ENCODE peak calls at places on chromosomes 13 and 19, in five cellular contexts. One of them, this sample, is unnamed.

GRCh38 chr19:9913237-9914000 is 22.9 kb downstream of the OLFM2 start:
- DNase-seq in H1: no peak
- DNase-seq in HepG2: no peak
- DNase-seq in K562: peak; percentile 34
- DNase-seq in GM12878: no peak
- DNase-seq in this sample: peak; percentile 90

GRCh38 chr13:74040200-74040599 is 94.0 kb downstream of the KLF12 start:
- DNase-seq in GM12878: no peak
- DNase-seq in HepG2: peak; percentile 49
- DNase-seq in H1: peak; percentile 58
- DNase-seq in K562: peak; percentile 14
- DNase-seq in this sample: peak; percentile 55

GRCh38 chr13:93900735-93901134 is 578.7 kb downstream of the DCT start:
- DNase-seq in K562: no peak
- DNase-seq in HepG2: no peak
- DNase-seq in H1: no peak
- DNase-seq in GM12878: no peak
- DNase-seq in this sample: no peak

GRCh38 chr19:35248310-35249145 is at the start of gene LSR:
- DNase-seq in H1: peak; percentile 88
- DNase-seq in K562: peak; percentile 96
- DNase-seq in HepG2: peak; percentile 89
- DNase-seq in GM12878: peak; percentile 70
- DNase-seq in this sample: no peak

GRCh38 chr13:94415484-94415883 is 64.0 kb downstream of the DCT start:
- DNase-seq in HepG2: no peak
- DNase-seq in K562: no peak
- DNase-seq in GM12878: no peak
- DNase-seq in H1: no peak
- DNase-seq in this sample: no peak

GRCh38 chr19:51124729-51125128 is at the start of gene SIGLEC9:
- DNase-seq in K562: no peak
- DNase-seq in GM12878: no peak
- DNase-seq in H1: no peak
- DNase-seq in HepG2: no peak
- DNase-seq in this sample: no peak

GRCh38 chr19:8682472-8682871 is 16.1 kb downstream of the ACTL9 start:
- DNase-seq in K562: no peak
- DNase-seq in GM12878: no peak
- DNase-seq in H1: no peak
- DNase-seq in HepG2: no peak
- DNase-seq in this sample: no peak

GRCh38 chr13:48908381-48909087 is 67.2 kb upstream of the FNDC3A start:
- DNase-seq in HepG2: no peak
- DNase-seq in H1: no peak
- DNase-seq in K562: no peak
- DNase-seq in GM12878: no peak
- DNase-seq in this sample: no peak

GRCh38 chr13:81872581-81872980 is 1531.7 kb upstream of the SPRY2 start:
- DNase-seq in K562: no peak
- DNase-seq in HepG2: peak; percentile 38
- DNase-seq in H1: no peak
- DNase-seq in GM12878: no peak
- DNase-seq in this sample: peak; percentile 8

GRCh38 chr19:42130254-42130573 is 2.0 kb downstream of the POU2F2 start:
- DNase-seq in HepG2: no peak
- DNase-seq in GM12878: peak; percentile 51
- DNase-seq in K562: no peak
- DNase-seq in H1: no peak
- DNase-seq in this sample: no peak

GRCh38 chr19:36528921-36529518 is 949 bp upstream of the ZNF260 start:
- DNase-seq in K562: peak; percentile 52
- DNase-seq in GM12878: peak; percentile 19
- DNase-seq in HepG2: peak; percentile 8
- DNase-seq in H1: no peak
- DNase-seq in this sample: peak; percentile 25

GRCh38 chr13:45681101-45681500 is 21.0 kb upstream of the CBY2 start:
- DNase-seq in K562: no peak
- DNase-seq in HepG2: no peak
- DNase-seq in H1: no peak
- DNase-seq in GM12878: no peak
- DNase-seq in this sample: no peak

GRCh38 chr13:95298971-95299627 is 2.2 kb downstream of the ABCC4 start:
- DNase-seq in H1: no peak
- DNase-seq in K562: peak; percentile 30
- DNase-seq in GM12878: no peak
- DNase-seq in HepG2: no peak
- DNase-seq in this sample: no peak

GRCh38 chr19:48836089-48837017 is at the start of gene HSD17B14:
- DNase-seq in H1: peak; percentile 64
- DNase-seq in HepG2: no peak
- DNase-seq in K562: no peak
- DNase-seq in GM12878: no peak
- DNase-seq in this sample: peak; percentile 67

GRCh38 chr19:39845621-39846175 is 481 bp downstream of the FBL start:
- DNase-seq in HepG2: no peak
- DNase-seq in GM12878: no peak
- DNase-seq in H1: no peak
- DNase-seq in K562: peak; percentile 69
- DNase-seq in this sample: peak; percentile 73

GRCh38 chr19:2561895-2562294 is 86.0 kb downstream of the GADD45B start:
- DNase-seq in GM12878: peak; percentile 92
- DNase-seq in K562: no peak
- DNase-seq in HepG2: no peak
- DNase-seq in H1: no peak
- DNase-seq in this sample: no peak

GRCh38 chr13:79749985-79750551 is 269.1 kb downstream of the NDFIP2 start:
- DNase-seq in H1: no peak
- DNase-seq in K562: no peak
- DNase-seq in HepG2: no peak
- DNase-seq in GM12878: no peak
- DNase-seq in this sample: no peak

GRCh38 chr13:106401081-106401480 is 134.4 kb downstream of the EFNB2 start:
- DNase-seq in GM12878: no peak
- DNase-seq in K562: no peak
- DNase-seq in HepG2: no peak
- DNase-seq in H1: no peak
- DNase-seq in this sample: no peak

DNA sequence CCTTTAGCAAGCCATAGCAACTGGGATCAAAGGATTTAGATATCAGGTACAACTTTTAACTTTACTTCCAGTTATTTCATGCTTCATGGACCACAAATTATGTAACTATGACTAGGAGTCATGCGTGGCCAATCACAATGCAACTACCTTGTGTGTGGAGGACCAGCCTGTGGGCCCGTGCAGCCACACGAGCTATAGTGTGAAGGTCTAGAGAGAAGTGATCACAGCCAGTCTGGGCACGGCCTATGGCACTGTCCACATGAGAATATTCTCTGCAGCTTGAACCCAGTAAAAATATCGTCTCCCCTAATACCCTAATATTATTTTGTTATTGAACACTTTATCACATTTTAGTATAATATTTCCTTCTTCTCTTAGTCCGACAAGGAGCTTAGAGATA is 464.9 kb upstream of the MIR17HG start:
- DNase-seq in HepG2: no peak
- DNase-seq in H1: no peak
- DNase-seq in K562: no peak
- DNase-seq in GM12878: no peak
- DNase-seq in this sample: no peak
- H3K9me3 ChIP-seq in HepG2: no peaks in the 10 kb centered on the region
- H3K9me3 ChIP-seq in H1: no peaks in the 10 kb centered on the region
- H3K9me3 ChIP-seq in K562: peaks cover 2% of the 10 kb centered on the region
- H3K9me3 ChIP-seq in GM12878: no peaks in the 10 kb centered on the region
- H3K9me3 ChIP-seq in this sample: no peaks in the 10 kb centered on the region

GRCh38 chr19:5893296-5893903 is 10.2 kb downstream of the NDUFA11 start:
- DNase-seq in GM12878: no peak
- DNase-seq in HepG2: no peak
- DNase-seq in H1: no peak
- DNase-seq in K562: no peak
- DNase-seq in this sample: no peak

GRCh38 chr19:5893907-5894703 is 9.5 kb downstream of the NDUFA11 start:
- DNase-seq in H1: no peak
- DNase-seq in GM12878: no peak
- DNase-seq in K562: peak; percentile 76
- DNase-seq in HepG2: no peak
- DNase-seq in this sample: peak; percentile 94

GRCh38 chr19:5891572-5891937 is 12.0 kb downstream of the NDUFA11 start:
- DNase-seq in H1: no peak
- DNase-seq in K562: no peak
- DNase-seq in GM12878: no peak
- DNase-seq in HepG2: no peak
- DNase-seq in this sample: peak; percentile 41

GRCh38 chr19:5892772-5893275 is 10.8 kb downstream of the NDUFA11 start:
- DNase-seq in H1: no peak
- DNase-seq in HepG2: no peak
- DNase-seq in GM12878: no peak
- DNase-seq in K562: no peak
- DNase-seq in this sample: no peak

DNA sequence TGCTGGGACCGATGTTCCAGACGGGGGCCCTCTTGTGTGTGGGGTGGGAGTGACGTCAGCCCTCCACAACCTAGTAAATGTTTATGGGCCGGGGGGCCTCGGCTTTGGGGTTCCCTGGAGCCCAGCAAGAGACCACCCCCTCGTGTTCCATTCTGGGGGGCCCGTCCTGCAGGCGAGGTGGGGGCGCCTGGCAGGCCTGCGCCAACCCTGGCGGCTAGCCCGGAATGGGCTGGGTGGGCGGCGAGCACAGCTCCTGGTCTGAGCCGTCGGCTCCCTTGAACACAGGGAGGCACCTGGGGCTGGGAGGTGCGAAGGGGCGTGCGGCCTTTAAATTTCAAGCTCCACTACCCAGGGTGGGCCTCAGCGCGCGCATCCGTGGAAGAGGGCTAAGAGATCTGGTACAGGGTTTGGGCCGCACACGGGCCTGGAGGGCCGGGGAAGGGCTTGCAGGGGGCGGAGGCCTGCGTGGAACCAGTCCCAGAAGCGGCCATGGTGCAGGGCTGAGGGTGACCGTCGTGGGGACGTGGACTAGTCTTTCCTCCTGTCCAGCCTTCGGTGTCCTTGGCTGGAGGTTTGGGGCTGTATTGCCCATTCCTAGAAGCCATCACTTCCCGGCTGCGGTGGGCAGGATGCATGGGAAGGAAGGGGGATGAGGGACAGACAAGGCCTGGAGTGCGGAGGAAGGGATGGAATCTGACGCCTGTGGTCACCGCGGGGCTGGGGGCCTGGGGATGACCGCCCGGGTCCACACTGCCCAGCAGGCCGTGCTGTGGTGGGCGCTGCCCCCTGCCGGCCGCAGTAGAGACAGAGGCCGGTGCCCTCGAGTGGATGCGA is 11.4 kb downstream of the NDUFA11 start:
- DNase-seq in H1: no peak
- DNase-seq in K562: peak; percentile 60
- DNase-seq in HepG2: no peak
- DNase-seq in GM12878: no peak
- DNase-seq in this sample: peak; percentile 83
- TF ChIP-seq TAF1 in H1: no peak
- TF ChIP-seq TAF1 in K562: no peak
- TF ChIP-seq TAF1 in HepG2: no peak
- TF ChIP-seq TAF1 in GM12878: no peak
- TF ChIP-seq TAF1 in this sample: no peak

DNA sequence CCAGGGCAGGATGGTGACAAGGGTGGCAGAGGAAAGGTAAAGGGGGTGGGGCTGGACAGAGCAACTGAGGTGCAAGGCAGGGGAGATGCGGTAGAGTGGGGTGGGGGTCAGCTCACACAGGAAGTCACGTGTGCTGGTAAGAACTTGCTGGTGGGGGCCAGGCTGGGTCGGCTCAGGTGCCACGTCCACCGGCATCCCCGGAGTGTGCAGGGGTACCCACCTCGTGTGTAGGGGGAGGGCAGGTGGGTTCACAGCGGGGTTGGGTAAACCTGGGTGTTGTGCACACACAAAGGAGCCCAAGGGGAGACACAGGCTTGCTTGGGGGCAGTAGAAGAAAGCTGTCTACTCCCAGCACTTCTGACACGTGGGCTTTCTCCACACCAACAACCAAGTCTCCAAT is 2.9 kb downstream of the ZNF835 start:
- DNase-seq in HepG2: no peak
- DNase-seq in GM12878: no peak
- DNase-seq in K562: no peak
- DNase-seq in H1: no peak
- DNase-seq in this sample: no peak
- H3K9me3 ChIP-seq in HepG2: no peaks in the 10 kb centered on the region
- H3K9me3 ChIP-seq in GM12878: peaks cover 4% of the 10 kb centered on the region
- H3K9me3 ChIP-seq in K562: no peaks in the 10 kb centered on the region
- H3K9me3 ChIP-seq in H1: peaks cover 84% of the 10 kb centered on the region
- H3K9me3 ChIP-seq in this sample: no peaks in the 10 kb centered on the region

DNA sequence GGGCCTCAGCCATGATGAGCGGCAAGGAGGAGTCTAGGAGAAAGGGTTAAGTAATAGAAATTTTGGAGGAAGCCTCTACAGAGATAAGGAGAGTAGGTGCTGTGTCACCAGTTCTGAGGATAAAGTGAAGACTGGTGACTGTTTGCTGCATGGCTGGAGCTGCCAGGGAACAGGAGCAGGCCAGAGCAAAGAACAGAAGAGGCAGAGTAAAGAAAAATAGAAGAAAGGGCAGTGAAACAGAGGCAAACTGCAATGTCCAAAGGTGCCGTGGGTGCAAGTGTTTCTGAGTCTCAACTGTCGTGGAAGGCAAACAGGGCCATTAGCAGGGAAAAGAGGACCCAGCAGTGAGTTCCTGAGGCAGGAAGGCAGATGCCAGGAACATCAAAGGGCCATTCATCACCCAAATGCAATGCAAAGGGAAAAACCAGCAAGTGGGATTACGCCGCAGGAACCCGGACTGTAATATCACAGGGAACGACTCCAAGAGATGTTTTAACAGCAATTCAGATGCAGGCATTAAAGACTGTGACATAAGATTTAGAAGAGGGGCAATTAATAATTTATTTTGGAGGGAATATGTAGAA is 318.3 kb downstream of the FOXO1 start:
- DNase-seq in H1: no peak
- DNase-seq in GM12878: no peak
- DNase-seq in K562: no peak
- DNase-seq in HepG2: peak; percentile 58
- DNase-seq in this sample: no peak
- TF ChIP-seq TAF1 in H1: no peak
- TF ChIP-seq TAF1 in GM12878: no peak
- TF ChIP-seq TAF1 in K562: no peak
- TF ChIP-seq TAF1 in HepG2: no peak
- TF ChIP-seq TAF1 in this sample: no peak